ENCODE peak calls at places on chromosomes 4 and X, in eight cellular contexts. C, D, N, A, V, B, W and P are unnamed samples.

GRCh38 chrX:8868906-8869305 is 67.7 kb upstream of the FAM9A start:
- DNase-seq in C (no peak), D (no peak), N (no peak), A (no peak), V (no peak), B (no peak), W (no peak), P (no peak)

GRCh38 chr4:139919513-139919912 is 234.5 kb downstream of the MAML3 start:
- DNase-seq in C (no peak), D (no peak), N (no peak), A (no peak), V (no peak), B (no peak), W (no peak), P (no peak)

GRCh38 chrX:1534321-1535168 is 2.4 kb downstream of the P2RY8 start:
- DNase-seq in C (no peak), D (peak), N (peak), A (peak), V (peak), B (no peak), W (no peak), P (no peak)

GRCh38 chr4:114223580-114223979 is 244.1 kb upstream of the ARSJ start:
- DNase-seq in C (peak), D (no peak), N (no peak), A (no peak), V (no peak), B (no peak), W (no peak), P (no peak)

GRCh38 chrX:12583543-12583942 is 207.7 kb upstream of the PRPS2 start:
- DNase-seq in C (no peak), D (peak), N (no peak), A (no peak), V (no peak), B (no peak), W (no peak), P (no peak)

GRCh38 chr4:926538-926937 is 5.6 kb downstream of the GAK start:
- DNase-seq in C (peak), D (peak), N (peak), A (no peak), V (no peak), B (no peak), W (no peak), P (peak)

GRCh38 chrX:56232221-56233082 is at the start of gene KLF8:
- DNase-seq in C (no peak), D (peak), N (no peak), A (peak), V (peak), B (peak), W (peak), P (peak)

GRCh38 chr4:179398414-179398813 is 1956.2 kb upstream of the AGA start:
- DNase-seq in C (no peak), D (no peak), N (no peak), A (no peak), V (no peak), B (no peak), W (no peak), P (no peak)

GRCh38 chr4:187995322-187996207 is at the start of gene ZFP42:
- DNase-seq in C (no peak), D (peak), N (no peak), A (no peak), V (no peak), B (no peak), W (no peak), P (peak)

GRCh38 chr4:156870861-156871260 is 100.7 kb downstream of the PDGFC start:
- DNase-seq in C (no peak), D (no peak), N (no peak), A (no peak), V (no peak), B (no peak), W (no peak), P (no peak)

GRCh38 chr4:73308286-73308685 is 49.7 kb upstream of the ANKRD17 start:
- DNase-seq in C (no peak), D (peak), N (no peak), A (no peak), V (no peak), B (no peak), W (no peak), P (no peak)

GRCh38 chr4:109631709-109632108 is 71.5 kb downstream of the CASP6 start:
- DNase-seq in C (no peak), D (peak), N (no peak), A (no peak), V (no peak), B (no peak), W (no peak), P (no peak)

GRCh38 chr4:69104719-69105275 is 8.5 kb downstream of the UGT2B7 start:
- DNase-seq in C (no peak), D (no peak), N (no peak), A (no peak), V (no peak), B (no peak), W (no peak), P (peak)

GRCh38 chr4:126995235-126995634 is 637.5 kb upstream of the INTU start:
- DNase-seq in C (no peak), D (no peak), N (no peak), A (no peak), V (no peak), B (no peak), W (no peak), P (no peak)

GRCh38 chr4:89878611-89879010 is 16.0 kb upstream of the MMRN1 start:
- DNase-seq in C (no peak), D (no peak), N (no peak), A (no peak), V (no peak), B (no peak), W (no peak), P (no peak)

GRCh38 chrX:47285762-47286320 is 53.0 kb downstream of the USP11 start:
- DNase-seq in C (no peak), D (no peak), N (no peak), A (no peak), V (no peak), B (no peak), W (no peak), P (no peak)

GRCh38 chr4:155552180-155552579 is 114.5 kb upstream of the GUCY1A1 start:
- DNase-seq in C (no peak), D (no peak), N (no peak), A (no peak), V (no peak), B (no peak), W (no peak), P (no peak)

GRCh38 chr4:107743532-107743931 is 23.5 kb upstream of the PAPSS1 start:
- DNase-seq in C (no peak), D (no peak), N (no peak), A (no peak), V (no peak), B (no peak), W (no peak), P (no peak)

GRCh38 chr4:88230399-88230798 is 54.0 kb downstream of the PPM1K start:
- DNase-seq in C (no peak), D (no peak), N (no peak), A (no peak), V (no peak), B (no peak), W (no peak), P (no peak)

GRCh38 chr4:39429476-39430310 is 23.0 kb downstream of the KLB start:
- DNase-seq in C (no peak), D (no peak), N (no peak), A (no peak), V (no peak), B (no peak), W (no peak), P (no peak)

GRCh38 chr4:108624263-108625056 is 4.1 kb downstream of the RPL34 start:
- DNase-seq in C (no peak), D (no peak), N (no peak), A (no peak), V (no peak), B (no peak), W (no peak), P (no peak)

GRCh38 chr4:3263053-3263958 is 14.3 kb downstream of the MSANTD1 start:
- DNase-seq in C (peak), D (no peak), N (no peak), A (no peak), V (no peak), B (no peak), W (peak), P (no peak)

GRCh38 chrX:109537324-109537665 is 651 bp downstream of the NXT2 start:
- DNase-seq in C (no peak), D (peak), N (no peak), A (peak), V (no peak), B (no peak), W (no peak), P (peak)

GRCh38 chr4:185003596-185004351 is 14.5 kb upstream of the HELT start:
- DNase-seq in C (no peak), D (no peak), N (no peak), A (no peak), V (no peak), B (no peak), W (peak), P (no peak)

GRCh38 chrX:107047622-107048021 is 47.6 kb upstream of the MORC4 start:
- DNase-seq in C (no peak), D (no peak), N (no peak), A (no peak), V (no peak), B (no peak), W (no peak), P (no peak)

GRCh38 chr4:162061214-162061613 is 102.6 kb downstream of the FSTL5 start:
- DNase-seq in C (no peak), D (peak), N (no peak), A (no peak), V (no peak), B (peak), W (no peak), P (no peak)

GRCh38 chr4:22091351-22091731 is 142.8 kb upstream of the KCNIP4 start:
- DNase-seq in C (no peak), D (peak), N (no peak), A (no peak), V (no peak), B (no peak), W (no peak), P (no peak)

GRCh38 chr4:151540728-151541437 is 131.9 kb downstream of the FHIP1A start:
- DNase-seq in C (peak), D (no peak), N (no peak), A (no peak), V (no peak), B (peak), W (no peak), P (peak)

GRCh38 chr4:151537726-151538125 is 128.8 kb downstream of the FHIP1A start:
- DNase-seq in C (no peak), D (no peak), N (no peak), A (no peak), V (no peak), B (no peak), W (no peak), P (no peak)

GRCh38 chr4:151538963-151539362 is 130.0 kb downstream of the FHIP1A start:
- DNase-seq in C (no peak), D (no peak), N (no peak), A (no peak), V (no peak), B (no peak), W (no peak), P (no peak)

DNA sequence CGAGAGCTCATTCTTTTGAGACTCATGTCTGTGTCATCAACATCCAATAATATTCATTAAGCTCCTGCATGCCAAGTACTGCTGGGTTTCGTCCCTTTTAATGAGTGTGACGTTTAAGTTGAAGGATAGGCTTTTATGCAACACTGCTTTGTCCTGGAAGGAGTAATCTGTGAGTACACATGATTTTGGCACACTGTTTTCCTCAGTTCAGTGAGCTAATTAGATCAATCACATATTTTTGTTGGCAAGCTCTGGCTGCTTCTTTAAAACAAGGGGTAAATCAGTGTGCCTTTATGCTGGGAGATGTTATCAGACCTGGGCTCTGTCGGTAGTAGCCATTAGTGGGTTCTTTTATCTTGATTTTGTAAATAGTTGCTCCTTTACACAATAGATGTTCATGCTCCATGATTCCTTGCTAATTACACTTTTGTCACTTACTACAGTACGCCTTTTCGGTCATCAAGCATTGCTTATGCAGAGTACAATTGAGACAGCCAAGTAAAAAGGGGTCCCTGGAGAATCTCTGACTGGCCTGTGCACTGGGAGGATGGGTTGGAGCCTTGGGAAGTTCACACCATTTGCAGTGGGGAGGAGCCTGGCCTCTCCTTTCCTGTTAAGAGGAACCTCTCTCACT is 132.6 kb downstream of the FHIP1A start:
- DNase-seq in C (peak), D (no peak), N (no peak), A (no peak), V (no peak), B (peak), W (no peak), P (no peak)
- H3K27ac ChIP-seq in C (peak), D (no peak), N (no peak), A (peak), V (no peak), B (peak), W (peak), P (peak)

GRCh38 chr4:158331863-158332262 is 121.6 kb downstream of the TMEM144 start:
- DNase-seq in C (no peak), D (no peak), N (no peak), A (no peak), V (no peak), B (no peak), W (no peak), P (no peak)
- TF ChIP-seq POLR2AphosphoS5 in C (no peak), D (no peak), N (no peak), A (no peak), V (no peak), B (no peak), W (no peak), P (no peak)

GRCh38 chr4:153934689-153935017 is 145.8 kb upstream of the SFRP2 start:
- DNase-seq in C (no peak), D (no peak), N (no peak), A (no peak), V (no peak), B (no peak), W (no peak), P (no peak)

GRCh38 chr4:153937289-153937688 is 148.4 kb upstream of the SFRP2 start:
- DNase-seq in C (no peak), D (no peak), N (no peak), A (no peak), V (no peak), B (no peak), W (no peak), P (no peak)

GRCh38 chr4:153936121-153936520 is 147.2 kb upstream of the SFRP2 start:
- DNase-seq in C (no peak), D (no peak), N (no peak), A (no peak), V (no peak), B (no peak), W (no peak), P (no peak)

GRCh38 chr4:153931804-153932203 is 142.9 kb upstream of the SFRP2 start:
- DNase-seq in C (no peak), D (no peak), N (no peak), A (no peak), V (no peak), B (no peak), W (no peak), P (no peak)

DNA sequence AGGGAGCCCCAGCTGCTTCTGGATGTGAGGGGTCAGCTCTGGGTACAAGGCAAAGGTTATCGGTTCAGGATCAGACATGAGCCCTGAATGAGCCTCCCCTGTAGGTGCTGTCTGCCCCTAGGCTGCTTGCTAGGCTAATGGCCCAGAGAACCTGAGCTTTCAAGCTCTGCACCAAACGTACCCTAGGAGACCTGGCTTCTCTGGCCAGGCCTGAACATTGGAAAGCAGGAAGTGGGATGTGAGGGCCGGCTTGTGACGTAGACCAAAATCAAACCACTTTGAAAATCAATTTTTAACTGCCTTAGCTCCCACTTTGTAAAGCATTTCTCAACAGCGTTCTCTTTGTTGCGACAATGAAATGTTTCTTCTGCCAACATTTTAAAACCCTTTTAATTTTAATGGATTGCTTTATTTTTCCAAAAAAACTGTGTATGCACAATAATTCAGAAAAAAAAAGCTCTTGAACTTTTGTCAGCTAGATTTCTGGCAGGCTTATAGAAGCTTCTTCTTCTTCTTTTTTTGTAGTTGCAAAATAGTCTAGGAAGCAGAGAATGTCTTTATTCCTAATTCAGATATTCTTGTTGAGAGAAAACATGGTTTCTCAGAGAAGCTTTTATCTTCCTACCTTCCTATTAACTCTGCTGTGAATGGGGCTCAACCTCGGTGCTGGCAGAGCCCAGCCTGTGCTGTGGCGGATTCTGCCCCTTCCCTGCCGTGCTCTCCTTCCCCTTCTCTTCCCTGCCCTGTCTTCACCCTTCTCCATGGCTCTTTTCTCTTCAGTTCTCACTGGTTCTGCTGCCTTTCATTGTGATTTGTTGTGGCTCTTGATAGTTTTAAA is 145.2 kb upstream of the SFRP2 start:
- DNase-seq in C (no peak), D (no peak), N (no peak), A (no peak), V (no peak), B (no peak), W (peak), P (no peak)
- H3K27ac ChIP-seq in C (no peak), D (no peak), N (peak), A (peak), V (no peak), B (no peak), W (peak), P (no peak)

GRCh38 chrX:100819837-100820666 is at the start of gene CSTF2:
- DNase-seq in C (peak), D (peak), N (peak), A (peak), V (peak), B (peak), W (peak), P (peak)
- TF ChIP-seq POLR2AphosphoS5 in C (peak), D (peak), N (peak), A (no peak), V (peak), B (peak), W (peak), P (peak)

GRCh38 chr4:6917445-6918241 is 8.0 kb downstream of the TBC1D14 start:
- DNase-seq in C (peak), D (peak), N (peak), A (no peak), V (peak), B (peak), W (peak), P (peak)

GRCh38 chr4:6916587-6917444 is 7.2 kb downstream of the TBC1D14 start:
- DNase-seq in C (no peak), D (no peak), N (peak), A (peak), V (peak), B (peak), W (peak), P (peak)

GRCh38 chr4:6918345-6918744 is 8.7 kb downstream of the TBC1D14 start:
- DNase-seq in C (no peak), D (no peak), N (peak), A (peak), V (no peak), B (no peak), W (peak), P (no peak)

GRCh38 chr4:6923507-6923906 is 13.9 kb downstream of the TBC1D14 start:
- DNase-seq in C (no peak), D (no peak), N (no peak), A (no peak), V (no peak), B (no peak), W (no peak), P (no peak)

DNA sequence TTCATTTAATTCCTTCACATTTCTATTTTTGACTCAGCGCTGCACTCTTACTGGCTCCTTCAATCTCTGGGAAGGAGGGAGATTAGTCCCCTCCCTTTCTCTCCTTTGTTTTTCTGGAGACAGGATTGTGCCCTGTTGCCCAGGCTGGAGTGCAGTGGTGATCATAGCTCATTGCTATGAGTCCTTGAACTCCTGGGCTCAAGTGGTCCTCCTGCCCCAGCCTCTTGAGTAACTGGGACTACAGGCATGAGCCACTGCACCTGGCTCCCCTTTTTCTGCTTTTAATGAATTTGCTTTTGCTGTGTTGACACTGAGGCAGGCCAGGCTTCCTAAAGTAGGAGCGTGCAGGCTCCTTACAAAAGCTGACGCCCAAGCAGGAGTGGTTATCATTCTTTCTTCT is 10.5 kb downstream of the TBC1D14 start:
- DNase-seq in C (no peak), D (no peak), N (peak), A (no peak), V (no peak), B (no peak), W (peak), P (no peak)
- H3K27ac ChIP-seq in C (no peak), D (no peak), N (peak), A (no peak), V (no peak), B (no peak), W (no peak), P (peak)

DNA sequence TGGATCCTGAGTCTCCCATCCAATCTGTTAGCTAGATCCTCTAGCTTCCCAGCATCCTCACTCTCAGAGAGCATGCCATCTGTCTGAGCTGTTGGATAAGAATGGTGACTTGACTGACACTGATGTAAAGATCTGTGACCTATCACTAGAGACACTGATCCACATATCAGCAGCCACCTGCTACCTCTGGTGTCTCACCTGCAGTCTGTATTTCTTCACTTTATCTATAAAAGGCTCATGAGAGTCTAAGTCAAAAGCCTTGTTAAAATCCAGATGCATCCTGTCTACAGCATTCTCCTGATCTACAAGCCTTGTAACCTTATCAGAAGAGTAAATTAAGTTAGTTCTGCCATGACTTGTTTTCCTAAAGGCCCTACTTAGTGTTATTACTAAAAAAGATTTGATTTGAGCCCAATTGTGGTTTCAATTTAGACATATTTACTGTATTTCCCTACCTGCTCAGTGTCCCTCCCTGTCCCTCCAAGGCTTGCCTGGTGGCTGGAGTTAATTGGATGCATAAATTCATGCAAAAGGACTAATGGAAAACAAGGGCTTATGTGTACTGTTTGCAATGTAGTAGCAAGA is 25.4 kb upstream of the ARHGAP36 start:
- DNase-seq in C (no peak), D (no peak), N (no peak), A (no peak), V (no peak), B (no peak), W (no peak), P (no peak)
- TF ChIP-seq POLR2AphosphoS5 in C (peak), D (no peak), N (no peak), A (no peak), V (no peak), B (no peak), W (no peak), P (no peak)

GRCh38 chrX:48806088-48806487 is 4.2 kb downstream of the HDAC6 start:
- DNase-seq in C (no peak), D (no peak), N (no peak), A (peak), V (no peak), B (no peak), W (no peak), P (no peak)
- H3K27ac ChIP-seq in C (no peak), D (no peak), N (no peak), A (no peak), V (no peak), B (no peak), W (no peak), P (no peak)